ENCODE peak calls at places on chromosome 20, in five cellular contexts. One of them, this sample, is unnamed.

GRCh38 chr20:20017852-20018245 is 687 bp downstream of the NAA20 start:
- DNase-seq in tibial nerve: no peak
- DNase-seq in transverse colon: no peak
- DNase-seq in upper lobe of left lung: no peak
- DNase-seq in upper lobe of right lung: no peak
- DNase-seq in this sample: peak

GRCh38 chr20:24686156-24686555 is 216.7 kb downstream of the SYNDIG1 start:
- DNase-seq in transverse colon: no peak
- DNase-seq in upper lobe of left lung: no peak
- DNase-seq in tibial nerve: no peak
- DNase-seq in upper lobe of right lung: peak
- DNase-seq in this sample: no peak

GRCh38 chr20:2873747-2874041 is 413 bp downstream of the PTPRA start:
- DNase-seq in upper lobe of left lung: no peak
- DNase-seq in transverse colon: peak
- DNase-seq in upper lobe of right lung: peak
- DNase-seq in tibial nerve: no peak
- DNase-seq in this sample: peak

GRCh38 chr20:45969712-45970634 is 2.0 kb downstream of the ZNF335 start:
- DNase-seq in upper lobe of left lung: no peak
- DNase-seq in transverse colon: peak
- DNase-seq in upper lobe of right lung: peak
- DNase-seq in tibial nerve: no peak
- DNase-seq in this sample: peak

GRCh38 chr20:21512634-21513180 is 1.2 kb downstream of the NKX2-2 start:
- DNase-seq in upper lobe of left lung: peak
- DNase-seq in tibial nerve: no peak
- DNase-seq in transverse colon: no peak
- DNase-seq in upper lobe of right lung: no peak
- DNase-seq in this sample: no peak

GRCh38 chr20:16284385-16285100 is 288.7 kb downstream of the KIF16B start:
- DNase-seq in upper lobe of left lung: peak
- DNase-seq in upper lobe of right lung: no peak
- DNase-seq in tibial nerve: no peak
- DNase-seq in transverse colon: no peak
- DNase-seq in this sample: no peak

GRCh38 chr20:25297141-25297905 is 49.4 kb downstream of the PYGB start:
- DNase-seq in upper lobe of right lung: no peak
- DNase-seq in tibial nerve: no peak
- DNase-seq in upper lobe of left lung: no peak
- DNase-seq in transverse colon: peak
- DNase-seq in this sample: no peak

GRCh38 chr20:24633026-24633425 is 163.6 kb downstream of the SYNDIG1 start:
- DNase-seq in upper lobe of right lung: no peak
- DNase-seq in tibial nerve: no peak
- DNase-seq in transverse colon: no peak
- DNase-seq in upper lobe of left lung: peak
- DNase-seq in this sample: no peak

GRCh38 chr20:40090236-40090635 is 598.8 kb downstream of the MAFB start:
- DNase-seq in tibial nerve: no peak
- DNase-seq in transverse colon: no peak
- DNase-seq in upper lobe of left lung: no peak
- DNase-seq in upper lobe of right lung: no peak
- DNase-seq in this sample: no peak

GRCh38 chr20:9270831-9271230 is 201.9 kb downstream of the PLCB4 start:
- DNase-seq in tibial nerve: no peak
- DNase-seq in upper lobe of left lung: no peak
- DNase-seq in transverse colon: no peak
- DNase-seq in upper lobe of right lung: no peak
- DNase-seq in this sample: no peak

GRCh38 chr20:19008497-19008896 is 194.9 kb downstream of the SCP2D1 start:
- DNase-seq in transverse colon: no peak
- DNase-seq in upper lobe of left lung: no peak
- DNase-seq in tibial nerve: no peak
- DNase-seq in upper lobe of right lung: no peak
- DNase-seq in this sample: no peak

GRCh38 chr20:41063442-41063841 is 34.8 kb downstream of the TOP1 start:
- DNase-seq in upper lobe of left lung: no peak
- DNase-seq in tibial nerve: no peak
- DNase-seq in transverse colon: no peak
- DNase-seq in upper lobe of right lung: no peak
- DNase-seq in this sample: no peak

GRCh38 chr20:58515240-58516212 is at the start of gene APCDD1L:
- DNase-seq in tibial nerve: no peak
- DNase-seq in upper lobe of right lung: no peak
- DNase-seq in transverse colon: no peak
- DNase-seq in upper lobe of left lung: peak
- DNase-seq in this sample: no peak

GRCh38 chr20:58981564-58982364 is 708 bp downstream of the NELFCD start:
- DNase-seq in tibial nerve: no peak
- DNase-seq in transverse colon: no peak
- DNase-seq in upper lobe of right lung: no peak
- DNase-seq in upper lobe of left lung: no peak
- DNase-seq in this sample: peak

GRCh38 chr20:49433387-49433786 is 49.1 kb downstream of the KCNB1 start:
- DNase-seq in transverse colon: no peak
- DNase-seq in upper lobe of left lung: no peak
- DNase-seq in upper lobe of right lung: no peak
- DNase-seq in tibial nerve: no peak
- DNase-seq in this sample: no peak

GRCh38 chr20:45103072-45103471 is 2.1 kb upstream of the KCNS1 start:
- DNase-seq in transverse colon: no peak
- DNase-seq in upper lobe of right lung: no peak
- DNase-seq in upper lobe of left lung: no peak
- DNase-seq in tibial nerve: no peak
- DNase-seq in this sample: no peak

GRCh38 chr20:35271904-35272303 is 6.0 kb downstream of the MMP24OS start:
- DNase-seq in upper lobe of left lung: no peak
- DNase-seq in tibial nerve: no peak
- DNase-seq in upper lobe of right lung: no peak
- DNase-seq in transverse colon: no peak
- DNase-seq in this sample: no peak

GRCh38 chr20:18669241-18670019 is 81.6 kb downstream of the DTD1 start:
- DNase-seq in tibial nerve: no peak
- DNase-seq in upper lobe of right lung: no peak
- DNase-seq in transverse colon: no peak
- DNase-seq in upper lobe of left lung: no peak
- DNase-seq in this sample: no peak

GRCh38 chr20:44180814-44181213 is 6.2 kb downstream of the JPH2 start:
- DNase-seq in upper lobe of left lung: no peak
- DNase-seq in tibial nerve: no peak
- DNase-seq in upper lobe of right lung: no peak
- DNase-seq in transverse colon: peak
- DNase-seq in this sample: no peak

GRCh38 chr20:58017237-58017969 is 211.1 kb downstream of the ANKRD60 start:
- DNase-seq in tibial nerve: no peak
- DNase-seq in upper lobe of left lung: peak
- DNase-seq in upper lobe of right lung: no peak
- DNase-seq in transverse colon: peak
- DNase-seq in this sample: no peak

GRCh38 chr20:57892471-57892870 is 182.7 kb upstream of the PMEPA1 start:
- DNase-seq in transverse colon: no peak
- DNase-seq in upper lobe of left lung: no peak
- DNase-seq in tibial nerve: no peak
- DNase-seq in upper lobe of right lung: peak
- DNase-seq in this sample: no peak

GRCh38 chr20:17612975-17613327 is 43.1 kb downstream of the DSTN start:
- DNase-seq in upper lobe of right lung: peak
- DNase-seq in upper lobe of left lung: no peak
- DNase-seq in tibial nerve: no peak
- DNase-seq in transverse colon: no peak
- DNase-seq in this sample: no peak

GRCh38 chr20:8218861-8219260 is 86.8 kb downstream of the PLCB1 start:
- DNase-seq in upper lobe of left lung: no peak
- DNase-seq in upper lobe of right lung: no peak
- DNase-seq in transverse colon: no peak
- DNase-seq in tibial nerve: no peak
- DNase-seq in this sample: no peak

GRCh38 chr20:36304786-36305495 is 1.2 kb upstream of the DLGAP4 start:
- DNase-seq in transverse colon: no peak
- DNase-seq in upper lobe of left lung: no peak
- DNase-seq in tibial nerve: no peak
- DNase-seq in upper lobe of right lung: no peak
- DNase-seq in this sample: no peak

GRCh38 chr20:20079102-20079784 is 26.9 kb downstream of the CFAP61 start:
- DNase-seq in upper lobe of right lung: no peak
- DNase-seq in transverse colon: peak
- DNase-seq in tibial nerve: no peak
- DNase-seq in upper lobe of left lung: no peak
- DNase-seq in this sample: no peak

GRCh38 chr20:48831702-48832422 is 4.1 kb upstream of the PREX1 start:
- DNase-seq in upper lobe of right lung: no peak
- DNase-seq in tibial nerve: peak
- DNase-seq in transverse colon: peak
- DNase-seq in upper lobe of left lung: no peak
- DNase-seq in this sample: no peak

GRCh38 chr20:53319716-53320115 is 273.9 kb downstream of the ZNF217 start:
- DNase-seq in tibial nerve: no peak
- DNase-seq in transverse colon: no peak
- DNase-seq in upper lobe of right lung: no peak
- DNase-seq in upper lobe of left lung: no peak
- DNase-seq in this sample: no peak

GRCh38 chr20:9492067-9492466 is 22.3 kb upstream of the LAMP5 start:
- DNase-seq in upper lobe of right lung: no peak
- DNase-seq in upper lobe of left lung: no peak
- DNase-seq in transverse colon: no peak
- DNase-seq in tibial nerve: no peak
- DNase-seq in this sample: no peak

GRCh38 chr20:18063676-18064075 is 6.0 kb upstream of the OVOL2 start:
- DNase-seq in upper lobe of left lung: no peak
- DNase-seq in transverse colon: no peak
- DNase-seq in upper lobe of right lung: no peak
- DNase-seq in tibial nerve: no peak
- DNase-seq in this sample: no peak

GRCh38 chr20:29690274-29690673 is 1567.2 kb upstream of the DEFB115 start:
- DNase-seq in upper lobe of right lung: no peak
- DNase-seq in upper lobe of left lung: peak
- DNase-seq in transverse colon: no peak
- DNase-seq in tibial nerve: no peak
- DNase-seq in this sample: no peak

GRCh38 chr20:3908667-3909066 is 19.5 kb downstream of the PANK2 start:
- DNase-seq in upper lobe of right lung: no peak
- DNase-seq in tibial nerve: no peak
- DNase-seq in transverse colon: no peak
- DNase-seq in upper lobe of left lung: no peak
- DNase-seq in this sample: no peak

GRCh38 chr20:9503530-9504251 is 10.7 kb upstream of the LAMP5 start:
- DNase-seq in upper lobe of right lung: no peak
- DNase-seq in upper lobe of left lung: no peak
- DNase-seq in tibial nerve: peak
- DNase-seq in transverse colon: no peak
- DNase-seq in this sample: peak

GRCh38 chr20:54067606-54068174 is 2.7 kb downstream of the BCAS1 start:
- DNase-seq in tibial nerve: no peak
- DNase-seq in upper lobe of right lung: peak
- DNase-seq in upper lobe of left lung: peak
- DNase-seq in transverse colon: peak
- DNase-seq in this sample: no peak

GRCh38 chr20:21640556-21640955 is 64.9 kb upstream of the PAX1 start:
- DNase-seq in tibial nerve: no peak
- DNase-seq in upper lobe of right lung: no peak
- DNase-seq in upper lobe of left lung: no peak
- DNase-seq in transverse colon: no peak
- DNase-seq in this sample: no peak

GRCh38 chr20:57959018-57959417 is 249.2 kb upstream of the PMEPA1 start:
- DNase-seq in upper lobe of right lung: no peak
- DNase-seq in upper lobe of left lung: no peak
- DNase-seq in tibial nerve: no peak
- DNase-seq in transverse colon: no peak
- DNase-seq in this sample: no peak

GRCh38 chr20:55160022-55160421 is 684.6 kb downstream of the DOK5 start:
- DNase-seq in upper lobe of left lung: no peak
- DNase-seq in transverse colon: no peak
- DNase-seq in tibial nerve: no peak
- DNase-seq in upper lobe of right lung: no peak
- DNase-seq in this sample: no peak

DNA sequence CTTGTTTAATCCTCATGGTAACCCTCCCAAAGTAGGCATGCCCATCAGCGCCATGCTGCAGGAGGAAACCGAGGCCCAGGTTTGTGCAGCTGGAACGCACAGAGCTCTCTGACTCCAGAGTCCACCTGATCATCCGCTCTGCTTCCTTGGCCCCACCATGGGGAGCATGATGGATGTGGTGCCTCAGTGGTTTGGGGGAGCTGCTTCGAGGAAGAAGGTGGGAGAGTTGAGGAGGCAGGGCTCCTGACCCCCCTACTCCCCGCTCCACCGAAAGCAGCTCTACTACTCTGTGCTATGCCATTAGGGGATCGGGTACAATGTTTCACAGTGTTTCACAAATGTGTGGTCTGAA is 52.2 kb downstream of the TGM2 start:
- DNase-seq in upper lobe of left lung: no peak
- DNase-seq in transverse colon: no peak
- DNase-seq in tibial nerve: no peak
- DNase-seq in upper lobe of right lung: no peak
- DNase-seq in this sample: no peak
- H3K27ac ChIP-seq in upper lobe of left lung: no peak
- H3K27ac ChIP-seq in transverse colon: no peak
- H3K27ac ChIP-seq in tibial nerve: no peak
- H3K27ac ChIP-seq in upper lobe of right lung: no peak
- H3K27ac ChIP-seq in this sample: no peak

GRCh38 chr20:47338131-47338628 is 18.3 kb downstream of the ZMYND8 start:
- DNase-seq in tibial nerve: no peak
- DNase-seq in upper lobe of right lung: no peak
- DNase-seq in upper lobe of left lung: no peak
- DNase-seq in transverse colon: no peak
- DNase-seq in this sample: no peak
- H3K27ac ChIP-seq in tibial nerve: peak
- H3K27ac ChIP-seq in upper lobe of right lung: no peak
- H3K27ac ChIP-seq in upper lobe of left lung: no peak
- H3K27ac ChIP-seq in transverse colon: peak
- H3K27ac ChIP-seq in this sample: no peak

DNA sequence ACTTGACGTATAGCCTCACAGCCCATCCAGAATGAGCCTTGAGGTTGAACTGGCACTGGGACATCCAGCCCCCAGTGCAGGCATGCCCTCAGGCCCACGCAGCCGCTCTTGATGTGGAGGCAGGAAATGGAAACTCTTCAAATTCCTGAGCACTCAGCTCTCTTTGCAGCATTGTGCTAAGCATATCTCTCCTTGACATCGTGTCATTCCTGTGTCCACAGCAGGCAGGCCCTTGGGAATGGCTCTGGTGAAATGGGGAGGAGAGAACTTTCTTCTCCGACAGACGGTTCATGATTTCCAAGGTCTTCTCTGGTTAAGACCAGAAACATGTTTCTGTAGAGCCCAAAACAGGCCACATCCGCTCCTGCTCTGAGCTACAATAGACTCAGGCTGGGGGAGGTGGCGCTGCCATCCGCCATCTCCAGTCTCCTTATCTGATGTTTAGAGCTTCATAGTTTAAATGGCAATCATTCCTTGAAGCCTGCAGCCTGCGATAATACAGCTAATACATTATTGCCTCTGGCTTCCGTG is 248.8 kb downstream of the CDH4 start:
- DNase-seq in transverse colon: no peak
- DNase-seq in upper lobe of left lung: no peak
- DNase-seq in tibial nerve: no peak
- DNase-seq in upper lobe of right lung: no peak
- DNase-seq in this sample: no peak
- H3K27ac ChIP-seq in transverse colon: no peak
- H3K27ac ChIP-seq in upper lobe of left lung: no peak
- H3K27ac ChIP-seq in tibial nerve: no peak
- H3K27ac ChIP-seq in upper lobe of right lung: no peak
- H3K27ac ChIP-seq in this sample: no peak

GRCh38 chr20:1824177-1824576 is 71.0 kb upstream of the SIRPA start:
- DNase-seq in upper lobe of right lung: no peak
- DNase-seq in tibial nerve: no peak
- DNase-seq in upper lobe of left lung: no peak
- DNase-seq in transverse colon: no peak
- DNase-seq in this sample: peak
- H3K27ac ChIP-seq in upper lobe of right lung: no peak
- H3K27ac ChIP-seq in tibial nerve: no peak
- H3K27ac ChIP-seq in upper lobe of left lung: peak
- H3K27ac ChIP-seq in transverse colon: no peak
- H3K27ac ChIP-seq in this sample: peak

This sample was measured in HL-60.